ENCODE peak calls at places on chromosomes 2 and 18, in four cellular contexts. One of them, this sample, is unnamed.

GRCh38 chr18:37335337-37335736 is 230.3 kb downstream of the CELF4 start:
- DNase-seq in A549: no peak
- DNase-seq in anterior cingulate cortex: no peak
- DNase-seq in DMS153: no peak
- DNase-seq in this sample: no peak

GRCh38 chr18:78393463-78393862 is 586.2 kb upstream of the SALL3 start:
- DNase-seq in A549: no peak
- DNase-seq in DMS153: no peak
- DNase-seq in anterior cingulate cortex: no peak
- DNase-seq in this sample: no peak

GRCh38 chr2:200604571-200605255 is 18.9 kb downstream of the AOX1 start:
- DNase-seq in anterior cingulate cortex: no peak
- DNase-seq in A549: no peak
- DNase-seq in DMS153: no peak
- DNase-seq in this sample: no peak

GRCh38 chr2:106116248-106116647 is 77.9 kb downstream of the UXS1 start:
- DNase-seq in anterior cingulate cortex: no peak
- DNase-seq in DMS153: no peak
- DNase-seq in A549: no peak
- DNase-seq in this sample: no peak

GRCh38 chr18:70172225-70172624 is 33.3 kb downstream of the RTTN start:
- DNase-seq in A549: no peak
- DNase-seq in anterior cingulate cortex: no peak
- DNase-seq in DMS153: no peak
- DNase-seq in this sample: no peak

GRCh38 chr18:75874401-75875093 is 447.0 kb upstream of the SMIM21 start:
- DNase-seq in DMS153: no peak
- DNase-seq in anterior cingulate cortex: no peak
- DNase-seq in A549: no peak
- DNase-seq in this sample: no peak

GRCh38 chr2:3311601-3312000 is 66.0 kb downstream of the EIPR1 start:
- DNase-seq in A549: no peak
- DNase-seq in DMS153: no peak
- DNase-seq in anterior cingulate cortex: no peak
- DNase-seq in this sample: no peak

GRCh38 chr2:138974651-138975050 is 194.5 kb upstream of the NXPH2 start:
- DNase-seq in DMS153: no peak
- DNase-seq in A549: no peak
- DNase-seq in anterior cingulate cortex: no peak
- DNase-seq in this sample: no peak

GRCh38 chr2:204738721-204739120 is 193.4 kb downstream of the PARD3B start:
- DNase-seq in anterior cingulate cortex: no peak
- DNase-seq in DMS153: no peak
- DNase-seq in A549: no peak
- DNase-seq in this sample: no peak

GRCh38 chr18:48989304-48990284 is 38.8 kb upstream of the SMAD7 start:
- DNase-seq in A549: no peak
- DNase-seq in DMS153: no peak
- DNase-seq in anterior cingulate cortex: no peak
- DNase-seq in this sample: no peak

GRCh38 chr2:86249843-86250402 is 50.7 kb downstream of the MRPL35 start:
- DNase-seq in A549: no peak
- DNase-seq in anterior cingulate cortex: no peak
- DNase-seq in DMS153: no peak
- DNase-seq in this sample: no peak

GRCh38 chr18:11909597-11910026 is 1.5 kb upstream of the MPPE1 start:
- DNase-seq in A549: no peak
- DNase-seq in anterior cingulate cortex: no peak
- DNase-seq in DMS153: peak
- DNase-seq in this sample: peak

GRCh38 chr2:172970660-172971059 is 105.0 kb upstream of the MAP3K20 start:
- DNase-seq in anterior cingulate cortex: no peak
- DNase-seq in DMS153: no peak
- DNase-seq in A549: no peak
- DNase-seq in this sample: no peak

GRCh38 chr2:112053917-112054846 is 887 bp upstream of the TMEM87B start:
- DNase-seq in anterior cingulate cortex: peak
- DNase-seq in A549: peak
- DNase-seq in DMS153: peak
- DNase-seq in this sample: peak

GRCh38 chr18:78768221-78768620 is 211.4 kb upstream of the SALL3 start:
- DNase-seq in DMS153: no peak
- DNase-seq in anterior cingulate cortex: no peak
- DNase-seq in A549: no peak
- DNase-seq in this sample: no peak

GRCh38 chr2:148737742-148738141 is 93.2 kb downstream of the EPC2 start:
- DNase-seq in anterior cingulate cortex: no peak
- DNase-seq in A549: no peak
- DNase-seq in DMS153: no peak
- DNase-seq in this sample: no peak

GRCh38 chr2:128514555-128514955 is 195.9 kb upstream of the HS6ST1 start:
- DNase-seq in anterior cingulate cortex: no peak
- DNase-seq in A549: no peak
- DNase-seq in DMS153: no peak
- DNase-seq in this sample: no peak

GRCh38 chr2:27844821-27845255 is 45.3 kb downstream of the RBKS start:
- DNase-seq in DMS153: no peak
- DNase-seq in anterior cingulate cortex: no peak
- DNase-seq in A549: no peak
- DNase-seq in this sample: no peak

GRCh38 chr2:84963692-84964405 is 7.1 kb upstream of the KCMF1 start:
- DNase-seq in A549: no peak
- DNase-seq in DMS153: no peak
- DNase-seq in anterior cingulate cortex: no peak
- DNase-seq in this sample: no peak

GRCh38 chr2:217551229-217551909 is 451.4 kb downstream of the TNS1 start:
- DNase-seq in anterior cingulate cortex: no peak
- DNase-seq in A549: peak
- DNase-seq in DMS153: no peak
- DNase-seq in this sample: peak

GRCh38 chr2:23385351-23385747 is 370 bp downstream of the KLHL29 start:
- DNase-seq in anterior cingulate cortex: peak
- DNase-seq in DMS153: no peak
- DNase-seq in A549: peak
- DNase-seq in this sample: no peak

GRCh38 chr18:79786781-79787526 is 10.8 kb upstream of the KCNG2 start:
- DNase-seq in anterior cingulate cortex: no peak
- DNase-seq in A549: no peak
- DNase-seq in DMS153: no peak
- DNase-seq in this sample: no peak

GRCh38 chr2:232013701-232014353 is 52.3 kb downstream of the DIS3L2 start:
- DNase-seq in anterior cingulate cortex: no peak
- DNase-seq in DMS153: no peak
- DNase-seq in A549: no peak
- DNase-seq in this sample: peak

GRCh38 chr18:2853926-2854664 is 7.3 kb downstream of the EMILIN2 start:
- DNase-seq in A549: no peak
- DNase-seq in anterior cingulate cortex: no peak
- DNase-seq in DMS153: no peak
- DNase-seq in this sample: no peak